ENCODE peak calls at places on chromosomes 12 and 14, in four cellular contexts. Z is left cardiac atrium, D is kidney glomerular epithelial cell, G is NAMALWA. T is an unnamed sample.

GRCh38 chr14:50821471-50822464 is 9.2 kb downstream of the NIN start:
- DNase-seq in Z (no peak), D (no peak), G (no peak), T (no peak)

GRCh38 chr12:20175704-20176388 is 192.5 kb upstream of the PDE3A start:
- DNase-seq in Z (no peak), D (no peak), G (no peak), T (no peak)

GRCh38 chr14:21940887-21941855 is 267.6 kb upstream of the OR4E1 start:
- DNase-seq in Z (no peak), D (peak), G (peak), T (no peak)

GRCh38 chr14:64244279-64244678 is 49.9 kb downstream of the ESR2 start:
- DNase-seq in Z (no peak), D (no peak), G (no peak), T (peak)

GRCh38 chr12:56897844-56898341 is 36.3 kb downstream of the SDR9C7 start:
- DNase-seq in Z (no peak), D (no peak), G (no peak), T (no peak)

GRCh38 chr12:132302466-132303358 is 26.7 kb downstream of the GALNT9 start:
- DNase-seq in Z (peak), D (no peak), G (no peak), T (no peak)

GRCh38 chr14:105283028-105283427 is 17.8 kb downstream of the BRF1 start:
- DNase-seq in Z (no peak), D (no peak), G (no peak), T (no peak)

GRCh38 chr12:48815281-48816110 is 2.8 kb upstream of the CACNB3 start:
- DNase-seq in Z (peak), D (peak), G (peak), T (peak)

GRCh38 chr14:29310210-29310609 is 543.6 kb downstream of the FOXG1 start:
- DNase-seq in Z (no peak), D (no peak), G (no peak), T (no peak)

GRCh38 chr14:30621354-30621953 is 665 bp upstream of the SCFD1 start:
- DNase-seq in Z (peak), D (no peak), G (peak), T (no peak)

GRCh38 chr14:69955855-69956567 is 76.8 kb downstream of the SMOC1 start:
- DNase-seq in Z (no peak), D (no peak), G (no peak), T (no peak)

GRCh38 chr12:67067453-67068203 is 201.5 kb upstream of the CAND1 start:
- DNase-seq in Z (no peak), D (peak), G (peak), T (no peak)

GRCh38 chr12:23098110-23099049 is 473.4 kb downstream of the ETNK1 start:
- DNase-seq in Z (no peak), D (no peak), G (no peak), T (no peak)

GRCh38 chr14:64149921-64150320 is 144.2 kb downstream of the ESR2 start:
- DNase-seq in Z (no peak), D (no peak), G (no peak), T (no peak)

GRCh38 chr12:117118838-117119591 is 19.8 kb upstream of the TESC start:
- DNase-seq in Z (no peak), D (no peak), G (no peak), T (no peak)

GRCh38 chr14:23018107-23018506 is 8.2 kb upstream of the C14orf93 start:
- DNase-seq in Z (no peak), D (no peak), G (no peak), T (no peak)

GRCh38 chr12:115103884-115104883 is 420.2 kb upstream of the TBX3 start:
- DNase-seq in Z (peak), D (no peak), G (no peak), T (peak)

GRCh38 chr12:48159976-48160525 is 2.7 kb upstream of the ASB8 start:
- DNase-seq in Z (no peak), D (no peak), G (no peak), T (no peak)

GRCh38 chr12:46585854-46586621 is 213.5 kb upstream of the SLC38A2 start:
- DNase-seq in Z (no peak), D (peak), G (no peak), T (no peak)

GRCh38 chr12:34603382-34604035 is 581.2 kb downstream of the ALG10 start:
- DNase-seq in Z (no peak), D (no peak), G (no peak), T (no peak)

GRCh38 chr12:57605308-57606015 is 838 bp downstream of the DTX3 start:
- DNase-seq in Z (no peak), D (no peak), G (no peak), T (no peak)

GRCh38 chr12:118312578-118312977 is 60.1 kb downstream of the TAOK3 start:
- DNase-seq in Z (no peak), D (no peak), G (no peak), T (no peak)

GRCh38 chr12:105986779-105987686 is 151.7 kb downstream of the NUAK1 start:
- DNase-seq in Z (no peak), D (peak), G (no peak), T (no peak)

GRCh38 chr12:20188930-20189653 is 179.2 kb upstream of the PDE3A start:
- DNase-seq in Z (no peak), D (no peak), G (no peak), T (no peak)

GRCh38 chr14:67424539-67424938 is 12.6 kb upstream of the PLEK2 start:
- DNase-seq in Z (no peak), D (no peak), G (no peak), T (no peak)

GRCh38 chr12:57504033-57504432 is 16.2 kb downstream of the MARS1 start:
- DNase-seq in Z (no peak), D (no peak), G (no peak), T (no peak)

GRCh38 chr12:12007001-12007712 is 63.6 kb upstream of the BCL2L14 start:
- DNase-seq in Z (no peak), D (no peak), G (no peak), T (no peak)

GRCh38 chr12:23462546-23462945 is 486.9 kb downstream of the SOX5 start:
- DNase-seq in Z (no peak), D (no peak), G (no peak), T (no peak)

GRCh38 chr12:20546267-20546666 is 148.9 kb upstream of the SLCO1C1 start:
- DNase-seq in Z (no peak), D (no peak), G (no peak), T (no peak)

GRCh38 chr12:82407481-82407880 is 49.2 kb downstream of the METTL25 start:
- DNase-seq in Z (no peak), D (no peak), G (no peak), T (no peak)

GRCh38 chr12:98744692-98745091 is 99.6 kb downstream of the APAF1 start:
- DNase-seq in Z (peak), D (no peak), G (no peak), T (peak)

GRCh38 chr12:6053541-6053940 is 70.9 kb downstream of the VWF start:
- DNase-seq in Z (no peak), D (peak), G (no peak), T (no peak)

GRCh38 chr12:3630621-3631271 is 122.2 kb downstream of the CRACR2A start:
- DNase-seq in Z (no peak), D (no peak), G (peak), T (no peak)

GRCh38 chr12:107843351-107844311 is 69.1 kb downstream of the ASCL4 start:
- DNase-seq in Z (peak), D (no peak), G (no peak), T (no peak)

GRCh38 chr12:24404086-24404815 is 454.8 kb upstream of the SOX5 start:
- DNase-seq in Z (no peak), D (no peak), G (no peak), T (no peak)

GRCh38 chr12:14961466-14962155 is at the start of gene ARHGDIB:
- DNase-seq in Z (peak), D (no peak), G (peak), T (no peak)

T was measured in ovary.